ENCODE peak calls at places on chromosomes 1 and 21, in four cellular contexts. One of them, this sample, is unnamed.

GRCh38 chr1:160048335-160048734 is 16.5 kb upstream of the PIGM start:
- DNase-seq in BE2C: no peak
- DNase-seq in uterus: no peak
- DNase-seq in Caco-2: no peak
- DNase-seq in this sample: no peak

GRCh38 chr1:24928631-24929090 is 1.4 kb downstream of the RUNX3 start:
- DNase-seq in Caco-2: no peak
- DNase-seq in uterus: no peak
- DNase-seq in BE2C: no peak
- DNase-seq in this sample: no peak

GRCh38 chr1:8202182-8202905 is 115.6 kb upstream of the SLC45A1 start:
- DNase-seq in Caco-2: peak; percentile 45
- DNase-seq in uterus: peak; percentile 85
- DNase-seq in BE2C: peak; percentile 20
- DNase-seq in this sample: peak; percentile 56

GRCh38 chr1:48777219-48777895 is 666 bp upstream of the BEND5 start:
- DNase-seq in Caco-2: no peak
- DNase-seq in BE2C: peak; percentile 8
- DNase-seq in uterus: no peak
- DNase-seq in this sample: no peak

GRCh38 chr1:157073944-157074685 is 25.5 kb downstream of the ETV3L start:
- DNase-seq in Caco-2: peak; percentile 77
- DNase-seq in uterus: peak; percentile 62
- DNase-seq in BE2C: peak; percentile 86
- DNase-seq in this sample: peak; percentile 72

GRCh38 chr1:48205547-48205946 is 17.0 kb upstream of the SLC5A9 start:
- DNase-seq in uterus: no peak
- DNase-seq in BE2C: no peak
- DNase-seq in Caco-2: no peak
- DNase-seq in this sample: no peak

GRCh38 chr1:35555601-35556477 is 1.4 kb downstream of the KIAA0319L start:
- DNase-seq in BE2C: no peak
- DNase-seq in Caco-2: no peak
- DNase-seq in uterus: no peak
- DNase-seq in this sample: no peak

GRCh38 chr1:229436178-229436577 is 2.3 kb upstream of the ACTA1 start:
- DNase-seq in BE2C: no peak
- DNase-seq in uterus: no peak
- DNase-seq in Caco-2: no peak
- DNase-seq in this sample: no peak

GRCh38 chr1:10724052-10724494 is 72.4 kb downstream of the CASZ1 start:
- DNase-seq in Caco-2: no peak
- DNase-seq in BE2C: no peak
- DNase-seq in uterus: peak; percentile 69
- DNase-seq in this sample: peak; percentile 63

GRCh38 chr1:161427733-161428516 is 60.2 kb upstream of the CFAP126 start:
- DNase-seq in Caco-2: no peak
- DNase-seq in uterus: no peak
- DNase-seq in BE2C: peak; percentile 59
- DNase-seq in this sample: no peak

GRCh38 chr1:153277852-153278251 is 18.4 kb downstream of the LORICRIN start:
- DNase-seq in BE2C: no peak
- DNase-seq in uterus: no peak
- DNase-seq in Caco-2: peak; percentile 66
- DNase-seq in this sample: no peak

GRCh38 chr1:113519561-113519960 is 129.2 kb downstream of the MAGI3 start:
- DNase-seq in BE2C: no peak
- DNase-seq in uterus: no peak
- DNase-seq in Caco-2: no peak
- DNase-seq in this sample: no peak

GRCh38 chr1:209072481-209072880 is 511.0 kb upstream of the CAMK1G start:
- DNase-seq in uterus: no peak
- DNase-seq in Caco-2: no peak
- DNase-seq in BE2C: no peak
- DNase-seq in this sample: no peak

GRCh38 chr1:159869607-159870006 is 7.2 kb upstream of the VSIG8 start:
- DNase-seq in uterus: no peak
- DNase-seq in Caco-2: no peak
- DNase-seq in BE2C: no peak
- DNase-seq in this sample: no peak

GRCh38 chr1:7322912-7323311 is 448.2 kb upstream of the VAMP3 start:
- DNase-seq in BE2C: no peak
- DNase-seq in uterus: no peak
- DNase-seq in Caco-2: no peak
- DNase-seq in this sample: no peak

GRCh38 chr1:99725996-99726395 is 40.4 kb downstream of the FRRS1 start:
- DNase-seq in Caco-2: no peak
- DNase-seq in uterus: no peak
- DNase-seq in BE2C: no peak
- DNase-seq in this sample: no peak

GRCh38 chr1:43540653-43541071 is 10.0 kb downstream of the PTPRF start:
- DNase-seq in BE2C: no peak
- DNase-seq in uterus: peak; percentile 82
- DNase-seq in Caco-2: no peak
- DNase-seq in this sample: no peak

GRCh38 chr1:29643838-29644440 is 407.6 kb downstream of the PTPRU start:
- DNase-seq in BE2C: no peak
- DNase-seq in Caco-2: no peak
- DNase-seq in uterus: no peak
- DNase-seq in this sample: no peak

GRCh38 chr1:61241864-61242472 is 159.6 kb downstream of the NFIA start:
- DNase-seq in BE2C: no peak
- DNase-seq in Caco-2: no peak
- DNase-seq in uterus: no peak
- DNase-seq in this sample: no peak

GRCh38 chr1:170521818-170522217 is 10.1 kb upstream of the GORAB start:
- DNase-seq in Caco-2: no peak
- DNase-seq in uterus: no peak
- DNase-seq in BE2C: no peak
- DNase-seq in this sample: no peak

GRCh38 chr1:48996311-48996710 is 219.6 kb upstream of the BEND5 start:
- DNase-seq in uterus: no peak
- DNase-seq in BE2C: no peak
- DNase-seq in Caco-2: no peak
- DNase-seq in this sample: no peak

GRCh38 chr1:63101336-63101735 is 221.0 kb upstream of the FOXD3 start:
- DNase-seq in Caco-2: no peak
- DNase-seq in BE2C: no peak
- DNase-seq in uterus: no peak
- DNase-seq in this sample: no peak

GRCh38 chr1:17439250-17440073 is at the start of gene RCC2:
- DNase-seq in BE2C: peak; percentile 62
- DNase-seq in uterus: peak; percentile 42
- DNase-seq in Caco-2: peak; percentile 63
- DNase-seq in this sample: peak; percentile 72

GRCh38 chr1:31058012-31058411 is 7.5 kb downstream of the PUM1 start:
- DNase-seq in uterus: no peak
- DNase-seq in BE2C: no peak
- DNase-seq in Caco-2: no peak
- DNase-seq in this sample: no peak

GRCh38 chr1:121516279-121516967 is 331.6 kb downstream of the SRGAP2C start:
- DNase-seq in Caco-2: no peak
- DNase-seq in BE2C: no peak
- DNase-seq in uterus: no peak
- DNase-seq in this sample: peak; percentile 20

GRCh38 chr1:211332839-211333238 is 6.2 kb downstream of the TRAF5 start:
- DNase-seq in uterus: no peak
- DNase-seq in BE2C: no peak
- DNase-seq in Caco-2: no peak
- DNase-seq in this sample: no peak

DNA sequence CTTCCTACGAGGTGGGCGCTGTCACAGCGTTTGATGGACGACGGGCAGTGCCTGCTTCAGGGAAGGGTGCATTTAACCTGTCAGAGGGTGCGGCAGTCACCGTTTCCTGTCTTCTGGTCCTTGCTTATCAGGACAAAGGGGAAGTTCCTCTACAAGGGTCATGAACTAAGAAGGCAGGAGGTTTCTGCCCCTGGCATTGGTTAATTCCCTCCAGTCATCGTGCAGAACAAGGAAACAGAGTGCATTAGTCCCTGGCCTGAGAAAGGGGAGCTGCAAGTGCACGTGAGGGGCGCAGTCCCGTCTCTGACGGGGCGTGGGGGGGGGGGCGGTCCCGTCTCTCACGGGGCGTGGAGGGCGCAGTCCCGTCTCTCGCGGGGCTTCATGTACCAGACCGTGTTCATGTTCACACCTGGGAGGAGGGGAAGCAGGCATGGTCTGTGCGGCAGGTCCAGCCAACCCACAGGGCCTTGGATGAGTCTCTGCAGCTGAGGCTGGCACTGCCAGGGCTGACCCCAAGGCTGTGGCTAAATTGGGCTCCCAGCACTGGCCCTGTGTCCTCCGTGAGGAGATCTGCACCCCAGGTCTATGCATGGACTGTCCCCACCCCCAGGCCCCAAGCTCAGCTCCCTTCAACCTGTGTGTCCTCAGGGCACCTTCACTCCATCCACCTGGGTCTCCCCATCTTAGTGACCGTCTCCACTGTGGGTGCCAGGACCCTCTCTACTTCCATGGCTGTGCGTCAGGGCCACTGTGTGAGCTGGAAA is 89.2 kb upstream of the COL6A1 start:
- DNase-seq in BE2C: peak; percentile 14
- DNase-seq in uterus: no peak
- DNase-seq in Caco-2: peak; percentile 19
- DNase-seq in this sample: peak; percentile 35
- H3K4me1 ChIP-seq in BE2C: peaks cover 29% of the 10 kb centered on the region
- H3K4me1 ChIP-seq in uterus: peaks cover 8% of the 10 kb centered on the region
- H3K4me1 ChIP-seq in Caco-2: no peaks in the 10 kb centered on the region
- H3K4me1 ChIP-seq in this sample: peaks cover 33% of the 10 kb centered on the region

DNA sequence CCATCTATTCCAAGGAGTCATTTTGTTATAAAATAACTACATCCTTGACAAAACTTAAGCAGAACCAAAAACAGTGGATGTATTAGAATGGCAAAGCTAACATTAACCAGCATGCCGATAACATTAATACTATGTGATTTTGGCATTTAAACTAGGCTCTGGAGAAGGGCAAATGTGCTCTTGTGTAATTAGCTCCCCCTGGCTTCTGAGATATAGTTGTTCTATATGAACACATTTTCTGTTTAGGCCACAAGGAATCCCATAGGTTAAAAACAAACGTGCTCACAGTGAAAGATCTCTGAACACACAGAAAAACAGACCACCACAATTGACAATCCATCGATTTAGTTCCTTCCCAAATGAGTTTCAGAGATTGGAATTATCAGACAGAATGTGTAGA is 57.4 kb upstream of the TARS2 start:
- DNase-seq in uterus: no peak
- DNase-seq in Caco-2: no peak
- DNase-seq in BE2C: no peak
- DNase-seq in this sample: no peak
- TF ChIP-seq CTCF in uterus: no peak
- TF ChIP-seq CTCF in Caco-2: peak; percentile 16
- TF ChIP-seq CTCF in BE2C: peak; percentile 39
- TF ChIP-seq CTCF in this sample: peak; percentile 36

DNA sequence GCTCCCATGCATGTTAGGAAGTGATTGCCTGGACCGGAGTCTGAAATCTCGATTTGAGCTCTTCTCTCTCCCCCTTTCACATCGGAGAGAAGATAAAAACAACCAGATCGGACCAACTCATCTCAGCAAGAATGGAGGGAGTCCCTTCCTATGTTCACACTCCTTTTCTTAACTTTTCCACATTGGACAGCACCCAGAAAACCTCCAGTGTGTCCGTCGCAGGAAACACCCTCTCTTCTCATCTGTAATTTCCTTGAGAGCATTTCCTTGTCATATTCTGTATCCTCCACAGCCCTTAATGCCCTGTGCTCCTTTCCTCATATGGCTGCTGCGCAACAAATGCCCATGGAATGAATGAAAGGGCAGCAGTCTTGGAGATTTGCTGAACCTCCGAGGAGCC is 1.5 kb upstream of the TDRD10 start:
- DNase-seq in Caco-2: no peak
- DNase-seq in uterus: no peak
- DNase-seq in BE2C: no peak
- DNase-seq in this sample: no peak
- H3K4me3 ChIP-seq in Caco-2: no peak overlapping the region
- H3K4me3 ChIP-seq in uterus: peak overlapping the region; percentile 11
- H3K4me3 ChIP-seq in BE2C: no peak overlapping the region
- H3K4me3 ChIP-seq in this sample: peak overlapping the region; percentile 74

GRCh38 chr1:155472491-155472890 is 90.1 kb downstream of the ASH1L start:
- DNase-seq in BE2C: no peak
- DNase-seq in Caco-2: no peak
- DNase-seq in uterus: no peak
- DNase-seq in this sample: no peak
- H3K4me1 ChIP-seq in BE2C: peaks cover 10% of the 10 kb centered on the region
- H3K4me1 ChIP-seq in Caco-2: no peaks in the 10 kb centered on the region
- H3K4me1 ChIP-seq in uterus: no peaks in the 10 kb centered on the region
- H3K4me1 ChIP-seq in this sample: peaks cover 30% of the 10 kb centered on the region